ENCODE peak calls at places on chromosomes 13 and 19, in six cellular contexts. D is adrenal gland, E is fibroblast of mammary gland, B is cardiac fibroblast, I is activated B cell treated with CpG ODN at 0.5 μM for 24 hours, L is AG04450. G is an unnamed sample.

GRCh38 chr19:5994407-5995165 is 16.6 kb upstream of the RANBP3 start:
- DNase-seq in L (no peak), D (no peak), B (no peak), E (no peak), I (no peak), G (no peak)

GRCh38 chr19:10104665-10105221 is 1.4 kb upstream of the PPAN start:
- DNase-seq in I (peak), L (no peak), B (no peak), D (no peak), E (no peak), G (no peak)

GRCh38 chr19:5953680-5954213 is 24.2 kb downstream of the RANBP3 start:
- DNase-seq in L (no peak), I (no peak), D (peak), E (no peak), B (peak), G (no peak)

GRCh38 chr19:44635581-44636438 is 7.9 kb upstream of the PVR start:
- DNase-seq in I (no peak), L (no peak), D (no peak), E (peak), B (peak), G (no peak)

GRCh38 chr19:51803529-51803928 is 8.6 kb downstream of the FPR3 start:
- DNase-seq in D (no peak), E (no peak), L (no peak), B (no peak), I (no peak), G (no peak)

GRCh38 chr19:46489445-46490272 is 6.0 kb downstream of the PNMA8B start:
- DNase-seq in E (peak), I (no peak), B (peak), D (peak), L (no peak), G (peak)

GRCh38 chr19:18306209-18306902 is 16.5 kb downstream of the LSM4 start:
- DNase-seq in D (no peak), E (no peak), L (no peak), B (no peak), I (no peak), G (no peak)

GRCh38 chr13:42409061-42409460 is 137.1 kb downstream of the AKAP11 start:
- DNase-seq in E (no peak), D (no peak), B (no peak), L (no peak), I (no peak), G (no peak)

GRCh38 chr13:82701021-82701420 is 1181.3 kb downstream of the SLITRK1 start:
- DNase-seq in B (no peak), L (no peak), E (no peak), I (no peak), D (no peak), G (no peak)

GRCh38 chr19:11265785-11266236 is 3.5 kb upstream of the DOCK6 start:
- DNase-seq in D (no peak), E (peak), L (no peak), B (peak), I (no peak), G (no peak)

GRCh38 chr19:48964205-48965032 is 690 bp upstream of the FTL start:
- DNase-seq in L (no peak), E (peak), B (peak), I (no peak), D (no peak), G (no peak)

GRCh38 chr13:58343081-58343480 is 711.5 kb downstream of the PCDH17 start:
- DNase-seq in L (no peak), D (no peak), I (no peak), B (peak), E (no peak), G (no peak)

GRCh38 chr13:85405316-85405897 is 393.8 kb downstream of the SLITRK6 start:
- DNase-seq in B (no peak), E (no peak), L (no peak), I (no peak), D (no peak), G (no peak)

GRCh38 chr19:12867120-12868099 is 13.8 kb downstream of the DNASE2 start:
- DNase-seq in E (peak), L (no peak), D (peak), B (peak), I (peak), G (peak)

DNA sequence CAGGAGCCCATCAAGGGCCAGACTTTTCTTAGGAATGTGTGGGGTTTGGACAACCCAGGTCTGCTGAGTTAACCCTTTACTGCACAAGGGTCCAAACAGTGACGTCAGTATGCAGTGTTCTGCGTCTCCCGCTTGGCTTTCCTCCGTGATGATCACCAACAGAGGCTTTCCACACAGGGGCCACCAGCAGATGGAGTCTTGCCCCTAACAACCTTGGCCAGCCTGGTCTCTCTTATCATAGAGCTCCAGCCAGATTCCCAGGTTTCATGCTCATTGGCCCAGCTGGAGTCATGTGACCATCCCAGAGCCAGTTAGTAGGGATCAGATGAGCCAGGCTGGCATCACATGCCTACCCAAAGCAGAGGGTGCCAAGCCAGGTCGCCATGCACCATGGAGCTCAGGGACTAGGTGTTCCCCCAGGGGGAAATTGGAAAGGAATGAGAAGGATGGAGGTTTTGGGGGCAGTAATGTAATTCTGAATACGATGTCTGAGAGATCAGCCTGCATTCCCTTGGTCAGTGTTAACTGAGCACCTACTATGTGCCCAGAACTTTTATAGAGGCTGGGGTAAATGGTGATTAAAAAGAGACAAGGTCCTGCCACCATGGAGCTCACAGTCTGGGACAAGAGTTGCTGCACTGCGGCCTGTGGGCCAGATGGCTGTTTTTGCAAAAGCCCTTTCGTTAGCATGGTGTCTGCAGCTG is 61.2 kb downstream of the MYH14 start:
- DNase-seq in E (peak), I (no peak), B (no peak), D (no peak), L (no peak), G (no peak)
- TF ChIP-seq CTCF in E (no peak), I (no peak), B (no peak), D (no peak), L (no peak), G (no peak)

DNA sequence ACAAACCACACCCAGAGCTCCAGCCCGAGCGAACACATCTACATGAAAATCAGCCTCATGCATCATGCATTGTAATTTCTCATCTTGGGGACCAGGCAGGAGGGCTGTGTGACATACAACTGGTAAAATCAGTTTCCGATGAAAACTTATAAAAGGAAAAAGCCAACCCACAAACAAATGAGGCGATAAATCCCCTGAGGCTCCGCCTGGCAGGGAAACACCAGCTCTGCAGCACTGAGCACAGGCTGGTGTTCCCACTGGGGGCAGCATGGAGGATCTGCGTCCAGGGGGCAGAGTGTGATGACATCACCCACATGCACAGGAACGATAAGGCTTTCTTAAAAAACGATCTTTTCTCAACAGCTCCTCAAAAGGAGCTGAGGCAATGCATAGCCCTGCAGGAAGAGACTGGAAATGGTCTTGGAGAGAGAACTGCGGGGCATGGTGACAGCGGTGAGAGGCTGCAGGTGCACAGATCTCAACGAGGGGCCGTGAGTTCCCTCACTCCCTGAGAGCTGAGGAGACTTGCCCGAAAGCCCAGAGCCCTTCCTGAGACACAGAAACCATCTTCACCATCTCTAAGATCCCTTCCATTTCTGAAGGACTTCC is 24.6 kb downstream of the SH3GL1 start:
- DNase-seq in B (peak), D (peak), E (peak), I (peak), L (no peak), G (peak)
- TF ChIP-seq CTCF in B (peak), D (no peak), E (peak), I (no peak), L (peak), G (peak)

DNA sequence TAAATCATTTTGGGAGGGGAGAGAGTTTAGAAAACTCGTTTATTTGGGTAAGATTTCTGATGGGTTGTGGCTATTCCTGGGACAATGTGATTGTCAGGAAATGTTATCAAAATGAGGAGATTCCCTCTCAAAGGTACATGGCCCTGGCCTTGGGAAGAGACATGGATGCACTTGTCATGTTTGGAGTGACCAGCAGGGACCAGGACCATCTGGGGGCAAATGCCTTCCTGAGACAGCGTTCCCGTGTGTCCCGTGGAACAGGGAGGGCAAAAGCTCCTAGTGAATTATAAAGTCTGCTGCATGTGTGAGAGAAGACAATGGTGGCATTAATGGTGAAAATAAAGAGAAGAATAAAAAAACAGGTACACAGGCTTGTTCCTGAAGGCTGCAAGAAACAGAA is 317.3 kb downstream of the ZNF536 start:
- DNase-seq in I (no peak), B (no peak), D (no peak), L (no peak), E (no peak), G (no peak)
- TF ChIP-seq CTCF in I (no peak), B (no peak), D (no peak), L (no peak), E (no peak), G (no peak)

GRCh38 chr19:1406818-1407661 is at the start of gene DAZAP1:
- DNase-seq in L (peak), D (peak), I (peak), B (peak), E (peak), G (peak)
- TF ChIP-seq CTCF in L (peak), D (no peak), I (no peak), B (no peak), E (peak), G (peak)

GRCh38 chr13:91185294-91185863 is 162.1 kb upstream of the MIR17HG start:
- DNase-seq in E (peak), B (peak), D (no peak), L (no peak), I (no peak), G (no peak)
- TF ChIP-seq CTCF in E (peak), B (no peak), D (no peak), L (peak), I (no peak), G (no peak)

DNA sequence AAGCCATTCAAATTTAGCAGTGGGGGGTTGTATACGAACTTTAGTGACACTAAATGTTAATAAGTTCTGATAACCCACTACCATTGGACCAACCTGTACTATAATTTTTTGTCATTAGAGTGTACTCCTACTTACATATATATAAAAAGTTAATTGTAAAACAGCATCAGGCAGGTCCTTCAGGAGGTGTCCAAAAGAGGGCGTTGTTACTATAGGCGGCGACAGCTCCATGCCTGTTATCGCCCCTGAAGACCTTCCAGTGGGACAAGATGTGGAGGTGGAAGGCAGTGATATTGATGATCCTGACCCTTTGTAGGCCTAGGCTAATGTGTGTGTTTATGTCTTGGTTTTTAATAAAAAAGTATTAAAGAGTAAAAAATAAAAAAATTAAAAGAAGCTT is 27.5 kb downstream of the SPRYD7 start:
- DNase-seq in I (no peak), B (no peak), E (no peak), D (no peak), L (no peak), G (no peak)
- TF ChIP-seq CTCF in I (no peak), B (no peak), E (no peak), D (no peak), L (no peak), G (no peak)

DNA sequence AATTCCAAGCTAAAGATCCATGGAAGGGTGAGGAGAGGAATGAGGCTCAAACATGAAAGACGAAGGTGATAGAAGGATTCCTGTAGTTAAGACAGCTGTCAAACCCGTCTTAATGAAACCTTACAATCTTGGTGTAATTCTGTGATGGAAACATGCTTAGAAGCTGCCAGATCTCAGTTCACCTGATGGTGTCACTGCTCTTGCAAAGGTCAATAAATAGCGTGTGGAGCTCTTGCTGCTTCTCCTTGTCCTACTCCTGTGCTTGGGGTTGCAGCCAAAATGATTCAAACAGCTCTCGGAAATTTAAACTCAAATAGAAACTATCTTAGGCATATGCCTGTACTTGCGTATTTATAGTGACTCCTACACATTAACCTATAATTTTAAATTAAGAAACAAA is 1705.0 kb downstream of the OLFM4 start:
- DNase-seq in D (no peak), L (no peak), I (no peak), E (no peak), B (peak), G (no peak)
- TF ChIP-seq CTCF in D (no peak), L (no peak), I (no peak), E (no peak), B (no peak), G (no peak)

GRCh38 chr19:4609878-4610511 is 29.3 kb upstream of the TNFAIP8L1 start:
- DNase-seq in E (no peak), D (no peak), L (no peak), B (no peak), I (no peak), G (no peak)
- TF ChIP-seq CTCF in E (no peak), D (no peak), L (no peak), B (no peak), I (no peak), G (no peak)

DNA sequence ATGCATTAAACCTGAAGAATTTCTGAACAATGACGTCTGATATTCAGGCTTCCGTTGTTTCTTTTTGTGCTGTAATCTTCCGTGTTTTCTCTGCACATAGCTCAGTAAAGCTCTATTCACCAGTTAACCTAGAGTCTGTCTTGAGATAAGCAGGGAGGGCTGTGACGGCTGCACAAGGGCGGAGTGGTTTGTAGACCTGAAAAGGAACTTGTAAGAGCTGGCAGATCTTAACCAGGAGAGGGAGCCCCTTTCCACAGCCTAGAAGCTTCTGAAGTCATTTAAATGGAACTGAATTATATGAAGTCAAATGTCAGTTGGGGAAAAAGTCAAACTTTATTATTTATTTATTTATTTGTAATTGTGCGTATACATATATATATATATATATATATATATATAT is 27.5 kb downstream of the DPRX start:
- DNase-seq in D (no peak), B (peak), E (no peak), I (no peak), L (no peak), G (peak)
- TF ChIP-seq CTCF in D (no peak), B (peak), E (no peak), I (no peak), L (no peak), G (no peak)

DNA sequence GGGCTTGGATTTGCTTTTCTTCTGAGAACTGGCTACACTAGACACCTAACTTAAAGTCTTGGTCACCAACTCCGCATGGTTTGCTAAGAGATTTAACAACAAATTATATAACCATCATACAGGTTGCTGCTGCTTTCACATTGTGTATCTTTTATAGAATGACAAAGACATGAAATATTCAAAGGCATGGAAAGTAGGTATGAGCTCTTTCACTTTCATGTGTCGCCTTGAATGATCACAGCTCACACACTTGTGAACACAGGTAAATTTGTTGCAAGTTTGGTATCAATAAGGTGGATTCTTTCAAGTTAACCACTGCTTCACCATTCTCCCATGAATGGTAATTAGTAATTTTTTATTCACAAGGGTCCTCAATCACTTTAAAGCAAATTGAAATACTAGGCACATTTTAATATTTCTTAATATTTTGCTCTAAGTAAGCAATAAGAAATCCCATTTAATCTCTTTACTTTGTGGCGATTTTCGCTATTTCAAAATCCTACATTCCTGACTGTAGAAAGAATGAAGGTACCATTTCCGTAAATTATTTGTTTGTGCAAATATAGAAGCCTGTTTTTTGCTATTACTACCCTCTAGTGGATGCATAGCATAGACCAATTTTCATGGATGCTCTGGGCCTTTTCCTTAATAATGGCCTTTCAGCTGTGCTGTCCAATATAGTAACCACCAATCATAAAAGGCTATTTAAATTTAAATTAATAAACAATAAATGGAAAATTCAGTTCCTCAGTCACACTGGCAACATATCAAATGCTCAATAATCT is 45.5 kb upstream of the FREM2 start:
- DNase-seq in D (no peak), I (no peak), L (no peak), B (peak), E (peak), G (no peak)
- TF ChIP-seq CTCF in D (peak), I (no peak), L (peak), B (peak), E (peak), G (no peak)

G was measured in mesothelial cell of epicardium.